ENCODE peak calls at places on chromosomes 6 and 20, in nine cellular contexts. One of them, this sample, is unnamed.

GRCh38 chr20:35275741-35276251 is 2.1 kb downstream of the MMP24OS start:
- DNase-seq in IMR-90: no peak
- DNase-seq in HCT116: no peak
- DNase-seq in transverse colon: no peak
- DNase-seq in heart left ventricle: no peak
- DNase-seq in breast epithelium: no peak
- DNase-seq in spleen: no peak
- DNase-seq in uterus: no peak
- DNase-seq in sigmoid colon: no peak
- DNase-seq in this sample: no peak

GRCh38 chr6:159490298-159490937 is 202.6 kb downstream of the SOD2 start:
- DNase-seq in HCT116: no peak
- DNase-seq in IMR-90: no peak
- DNase-seq in sigmoid colon: peak; percentile 83
- DNase-seq in heart left ventricle: no peak
- DNase-seq in uterus: peak; percentile 55
- DNase-seq in transverse colon: peak; percentile 20
- DNase-seq in breast epithelium: no peak
- DNase-seq in spleen: no peak
- DNase-seq in this sample: no peak

GRCh38 chr6:66096679-66097078 is 389.7 kb upstream of the EYS start:
- DNase-seq in IMR-90: no peak
- DNase-seq in heart left ventricle: peak; percentile 18
- DNase-seq in transverse colon: no peak
- DNase-seq in spleen: no peak
- DNase-seq in sigmoid colon: no peak
- DNase-seq in HCT116: no peak
- DNase-seq in breast epithelium: no peak
- DNase-seq in uterus: no peak
- DNase-seq in this sample: no peak

GRCh38 chr6:48068326-48069191 is 42.4 kb downstream of the PTCHD4 start:
- DNase-seq in IMR-90: no peak
- DNase-seq in heart left ventricle: no peak
- DNase-seq in sigmoid colon: no peak
- DNase-seq in uterus: no peak
- DNase-seq in HCT116: no peak
- DNase-seq in spleen: peak; percentile 52
- DNase-seq in breast epithelium: no peak
- DNase-seq in transverse colon: no peak
- DNase-seq in this sample: peak; percentile 15

GRCh38 chr20:11352041-11352440 is 565.7 kb upstream of the BTBD3 start:
- DNase-seq in sigmoid colon: no peak
- DNase-seq in spleen: no peak
- DNase-seq in transverse colon: no peak
- DNase-seq in breast epithelium: no peak
- DNase-seq in HCT116: no peak
- DNase-seq in uterus: no peak
- DNase-seq in IMR-90: no peak
- DNase-seq in heart left ventricle: no peak
- DNase-seq in this sample: no peak

GRCh38 chr20:57561356-57562279 is 708 bp downstream of the PCK1 start:
- DNase-seq in HCT116: no peak
- DNase-seq in sigmoid colon: no peak
- DNase-seq in heart left ventricle: no peak
- DNase-seq in transverse colon: no peak
- DNase-seq in IMR-90: no peak
- DNase-seq in uterus: no peak
- DNase-seq in spleen: peak; percentile 55
- DNase-seq in breast epithelium: no peak
- DNase-seq in this sample: no peak

GRCh38 chr20:38255389-38255788 is 5.1 kb downstream of the KIAA1755 start:
- DNase-seq in HCT116: no peak
- DNase-seq in sigmoid colon: peak; percentile 74
- DNase-seq in transverse colon: no peak
- DNase-seq in breast epithelium: no peak
- DNase-seq in heart left ventricle: no peak
- DNase-seq in uterus: peak; percentile 55
- DNase-seq in IMR-90: peak; percentile 59
- DNase-seq in spleen: no peak
- DNase-seq in this sample: no peak

GRCh38 chr20:19522080-19522801 is 235.8 kb upstream of the RIN2 start:
- DNase-seq in sigmoid colon: no peak
- DNase-seq in HCT116: no peak
- DNase-seq in uterus: no peak
- DNase-seq in IMR-90: no peak
- DNase-seq in breast epithelium: no peak
- DNase-seq in transverse colon: no peak
- DNase-seq in spleen: no peak
- DNase-seq in heart left ventricle: no peak
- DNase-seq in this sample: no peak

GRCh38 chr20:47544852-47545251 is 43.2 kb downstream of the NCOA3 start:
- DNase-seq in IMR-90: peak; percentile 35
- DNase-seq in transverse colon: no peak
- DNase-seq in HCT116: no peak
- DNase-seq in spleen: no peak
- DNase-seq in sigmoid colon: no peak
- DNase-seq in uterus: no peak
- DNase-seq in heart left ventricle: no peak
- DNase-seq in breast epithelium: no peak
- DNase-seq in this sample: no peak

GRCh38 chr6:4809999-4810918 is 34.1 kb downstream of the CDYL start:
- DNase-seq in breast epithelium: no peak
- DNase-seq in spleen: no peak
- DNase-seq in sigmoid colon: no peak
- DNase-seq in HCT116: peak; percentile 21
- DNase-seq in uterus: no peak
- DNase-seq in IMR-90: peak; percentile 79
- DNase-seq in transverse colon: no peak
- DNase-seq in heart left ventricle: no peak
- DNase-seq in this sample: peak; percentile 23

GRCh38 chr6:26045046-26045938 is 41.9 kb upstream of the HFE start:
- DNase-seq in uterus: peak; percentile 62
- DNase-seq in IMR-90: peak; percentile 94
- DNase-seq in heart left ventricle: peak; percentile 75
- DNase-seq in transverse colon: peak; percentile 80
- DNase-seq in breast epithelium: peak; percentile 70
- DNase-seq in spleen: peak; percentile 90
- DNase-seq in sigmoid colon: peak; percentile 94
- DNase-seq in HCT116: no peak
- DNase-seq in this sample: no peak

GRCh38 chr6:56849876-56850275 is 105.0 kb upstream of the BEND6 start:
- DNase-seq in IMR-90: peak; percentile 81
- DNase-seq in sigmoid colon: no peak
- DNase-seq in heart left ventricle: no peak
- DNase-seq in breast epithelium: no peak
- DNase-seq in uterus: no peak
- DNase-seq in transverse colon: no peak
- DNase-seq in spleen: no peak
- DNase-seq in HCT116: no peak
- DNase-seq in this sample: no peak

GRCh38 chr6:139194740-139195139 is 59.9 kb downstream of the HECA start:
- DNase-seq in sigmoid colon: no peak
- DNase-seq in breast epithelium: no peak
- DNase-seq in HCT116: no peak
- DNase-seq in IMR-90: no peak
- DNase-seq in uterus: no peak
- DNase-seq in heart left ventricle: no peak
- DNase-seq in spleen: no peak
- DNase-seq in transverse colon: no peak
- DNase-seq in this sample: no peak

DNA sequence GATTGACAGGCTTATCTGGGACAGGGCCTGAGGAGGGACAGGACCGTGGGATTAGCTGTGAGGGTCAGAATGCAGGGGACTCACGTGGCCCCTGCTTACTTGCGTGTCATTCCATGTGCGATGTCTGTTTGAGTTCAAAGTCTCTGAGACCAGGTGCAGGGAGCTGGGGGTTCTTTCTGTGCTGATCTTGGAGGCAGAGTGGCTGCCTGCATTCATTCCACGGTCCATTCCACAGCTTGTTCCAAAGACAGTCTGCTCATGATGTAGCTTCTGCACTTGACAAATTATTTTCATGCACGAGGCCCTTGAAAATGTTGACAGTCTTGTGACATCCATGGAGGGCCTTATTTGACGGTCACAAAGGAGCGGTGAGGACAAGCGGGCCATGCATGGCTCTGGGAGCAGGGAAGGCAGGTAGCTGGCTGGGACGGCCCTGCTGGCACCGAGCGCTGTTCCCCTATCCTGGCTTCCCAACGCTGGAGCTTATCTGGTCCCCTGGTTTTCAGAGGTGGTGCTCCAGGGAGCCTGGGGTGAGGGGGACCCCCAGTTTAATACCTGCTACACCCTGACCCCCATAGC is 156.3 kb upstream of the RNF24 start:
- DNase-seq in uterus: no peak
- DNase-seq in breast epithelium: no peak
- DNase-seq in HCT116: no peak
- DNase-seq in spleen: no peak
- DNase-seq in IMR-90: peak; percentile 21
- DNase-seq in transverse colon: no peak
- DNase-seq in sigmoid colon: no peak
- DNase-seq in heart left ventricle: no peak
- DNase-seq in this sample: no peak
- TF ChIP-seq POLR2A in uterus: no peak
- TF ChIP-seq POLR2A in breast epithelium: no peak
- TF ChIP-seq POLR2A in HCT116: no peak
- TF ChIP-seq POLR2A in spleen: no peak
- TF ChIP-seq POLR2A in IMR-90: no peak
- TF ChIP-seq POLR2A in transverse colon: no peak
- TF ChIP-seq POLR2A in sigmoid colon: no peak
- TF ChIP-seq POLR2A in heart left ventricle: no peak
- TF ChIP-seq POLR2A in this sample: no peak

GRCh38 chr6:1315560-1316386 is 3.9 kb downstream of the FOXQ1 start:
- DNase-seq in IMR-90: no peak
- DNase-seq in HCT116: no peak
- DNase-seq in heart left ventricle: no peak
- DNase-seq in transverse colon: no peak
- DNase-seq in uterus: no peak
- DNase-seq in breast epithelium: no peak
- DNase-seq in sigmoid colon: no peak
- DNase-seq in spleen: no peak
- DNase-seq in this sample: no peak

GRCh38 chr6:1317302-1317815 is 5.5 kb downstream of the FOXQ1 start:
- DNase-seq in IMR-90: no peak
- DNase-seq in HCT116: no peak
- DNase-seq in transverse colon: no peak
- DNase-seq in uterus: no peak
- DNase-seq in spleen: no peak
- DNase-seq in heart left ventricle: no peak
- DNase-seq in breast epithelium: no peak
- DNase-seq in sigmoid colon: no peak
- DNase-seq in this sample: no peak

GRCh38 chr6:1315201-1315559 is 3.3 kb downstream of the FOXQ1 start:
- DNase-seq in transverse colon: no peak
- DNase-seq in heart left ventricle: no peak
- DNase-seq in spleen: no peak
- DNase-seq in sigmoid colon: no peak
- DNase-seq in IMR-90: no peak
- DNase-seq in HCT116: no peak
- DNase-seq in breast epithelium: no peak
- DNase-seq in uterus: no peak
- DNase-seq in this sample: no peak

GRCh38 chr6:1318036-1318435 is 6.1 kb downstream of the FOXQ1 start:
- DNase-seq in heart left ventricle: no peak
- DNase-seq in HCT116: no peak
- DNase-seq in sigmoid colon: no peak
- DNase-seq in breast epithelium: no peak
- DNase-seq in transverse colon: no peak
- DNase-seq in spleen: no peak
- DNase-seq in uterus: no peak
- DNase-seq in IMR-90: no peak
- DNase-seq in this sample: no peak

DNA sequence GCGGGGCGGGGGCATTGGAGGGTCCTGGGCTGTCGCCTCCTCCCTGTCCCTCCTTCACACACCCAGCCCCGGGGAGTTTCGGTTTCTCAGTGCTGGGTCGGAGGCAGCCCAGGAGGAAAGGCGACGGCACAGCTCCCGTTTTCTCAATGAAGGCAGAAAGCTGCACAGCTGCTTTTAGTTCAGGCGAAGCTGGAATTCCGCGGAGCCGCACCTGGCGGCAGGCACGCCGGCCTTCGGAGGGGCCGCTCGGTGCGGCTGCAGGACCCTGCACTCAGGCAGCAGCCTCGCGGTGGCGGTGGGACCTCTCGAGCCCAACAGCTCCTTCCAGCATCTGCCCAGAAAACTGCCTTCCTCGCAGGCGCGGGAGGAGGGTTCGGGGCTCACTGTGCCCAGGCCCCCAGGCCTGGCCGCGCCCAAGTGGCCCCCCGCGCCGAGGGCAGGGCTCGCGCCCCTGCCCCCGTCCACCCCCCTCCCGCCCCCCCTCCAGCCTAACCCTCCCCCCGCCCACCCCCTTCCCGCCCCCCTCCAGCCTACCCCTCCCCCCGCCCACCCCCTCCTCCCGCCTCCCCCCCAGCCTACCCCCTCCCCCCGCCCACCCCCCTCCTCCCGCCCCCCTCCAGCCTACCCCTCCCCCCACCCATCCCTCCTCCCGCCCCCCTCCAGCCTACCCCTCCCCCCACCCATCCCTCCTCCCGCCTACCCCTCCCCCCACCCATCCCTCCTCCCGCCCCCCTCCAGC is 4.8 kb downstream of the FOXQ1 start:
- DNase-seq in HCT116: no peak
- DNase-seq in sigmoid colon: no peak
- DNase-seq in spleen: no peak
- DNase-seq in IMR-90: no peak
- DNase-seq in breast epithelium: no peak
- DNase-seq in transverse colon: no peak
- DNase-seq in uterus: no peak
- DNase-seq in heart left ventricle: no peak
- DNase-seq in this sample: no peak
- TF ChIP-seq POLR2A in HCT116: no peak
- TF ChIP-seq POLR2A in sigmoid colon: no peak
- TF ChIP-seq POLR2A in spleen: no peak
- TF ChIP-seq POLR2A in IMR-90: no peak
- TF ChIP-seq POLR2A in breast epithelium: no peak
- TF ChIP-seq POLR2A in transverse colon: no peak
- TF ChIP-seq POLR2A in uterus: no peak
- TF ChIP-seq POLR2A in heart left ventricle: no peak
- TF ChIP-seq POLR2A in this sample: no peak

GRCh38 chr6:37222125-37222967 is 35.2 kb upstream of the TBC1D22B start:
- DNase-seq in uterus: peak; percentile 74
- DNase-seq in transverse colon: peak; percentile 81
- DNase-seq in sigmoid colon: peak; percentile 81
- DNase-seq in heart left ventricle: peak; percentile 85
- DNase-seq in breast epithelium: peak; percentile 64
- DNase-seq in spleen: peak; percentile 91
- DNase-seq in IMR-90: peak; percentile 83
- DNase-seq in HCT116: peak; percentile 89
- DNase-seq in this sample: peak; percentile 79
- TF ChIP-seq POLR2A in uterus: peak; percentile 48
- TF ChIP-seq POLR2A in transverse colon: no peak
- TF ChIP-seq POLR2A in sigmoid colon: no peak
- TF ChIP-seq POLR2A in heart left ventricle: no peak
- TF ChIP-seq POLR2A in breast epithelium: no peak
- TF ChIP-seq POLR2A in spleen: no peak
- TF ChIP-seq POLR2A in IMR-90: no peak
- TF ChIP-seq POLR2A in HCT116: no peak
- TF ChIP-seq POLR2A in this sample: no peak

GRCh38 chr6:147321260-147321659 is 117.0 kb downstream of the STXBP5 start:
- DNase-seq in heart left ventricle: no peak
- DNase-seq in uterus: no peak
- DNase-seq in IMR-90: no peak
- DNase-seq in breast epithelium: no peak
- DNase-seq in spleen: no peak
- DNase-seq in sigmoid colon: no peak
- DNase-seq in transverse colon: no peak
- DNase-seq in HCT116: no peak
- DNase-seq in this sample: no peak

GRCh38 chr6:147322299-147323162 is 118.3 kb downstream of the STXBP5 start:
- DNase-seq in sigmoid colon: no peak
- DNase-seq in HCT116: no peak
- DNase-seq in breast epithelium: no peak
- DNase-seq in transverse colon: no peak
- DNase-seq in spleen: no peak
- DNase-seq in uterus: no peak
- DNase-seq in IMR-90: peak; percentile 73
- DNase-seq in heart left ventricle: no peak
- DNase-seq in this sample: no peak
- TF ChIP-seq POLR2A in sigmoid colon: no peak
- TF ChIP-seq POLR2A in HCT116: no peak
- TF ChIP-seq POLR2A in breast epithelium: no peak
- TF ChIP-seq POLR2A in transverse colon: no peak
- TF ChIP-seq POLR2A in spleen: no peak
- TF ChIP-seq POLR2A in uterus: no peak
- TF ChIP-seq POLR2A in IMR-90: no peak
- TF ChIP-seq POLR2A in heart left ventricle: no peak
- TF ChIP-seq POLR2A in this sample: no peak

This sample was measured in H54.